ENCODE peak calls at places on chromosomes 5 and 9, in nine cellular contexts. G, E, Z, T, Q, H, J, L and D are unnamed samples.

GRCh38 chr5:53472720-53473510 is 7.5 kb upstream of the FST start:
- DNase-seq in G (no peak), E (no peak), Z (no peak), T (no peak), Q (no peak), H (no peak), J (no peak), L (no peak), D (no peak)

GRCh38 chr5:180437336-180437735 is 56.8 kb upstream of the CNOT6 start:
- DNase-seq in G (no peak), E (no peak), Z (no peak), T (no peak), Q (no peak), H (no peak), J (no peak), L (no peak), D (no peak)

GRCh38 chr9:110575952-110576351 is 3.6 kb downstream of the SVEP1 start:
- DNase-seq in G (no peak), E (no peak), Z (no peak), T (no peak), Q (no peak), H (no peak), J (no peak), L (no peak), D (no peak)

GRCh38 chr9:72977670-72978069 is 24.8 kb upstream of the ALDH1A1 start:
- DNase-seq in G (peak), E (no peak), Z (no peak), T (no peak), Q (no peak), H (no peak), J (no peak), L (peak), D (no peak)

GRCh38 chr5:55519001-55519400 is 15.8 kb downstream of the PLPP1 start:
- DNase-seq in G (no peak), E (no peak), Z (no peak), T (no peak), Q (no peak), H (no peak), J (no peak), L (no peak), D (no peak)

GRCh38 chr5:147661576-147661975 is 121.0 kb downstream of the JAKMIP2 start:
- DNase-seq in G (no peak), E (no peak), Z (no peak), T (no peak), Q (no peak), H (no peak), J (no peak), L (no peak), D (no peak)

GRCh38 chr9:107586493-107586892 is 96.9 kb upstream of the KLF4 start:
- DNase-seq in G (no peak), E (no peak), Z (no peak), T (no peak), Q (no peak), H (no peak), J (no peak), L (no peak), D (no peak)

GRCh38 chr5:177501874-177502678 is 4.7 kb upstream of the PDLIM7 start:
- DNase-seq in G (no peak), E (no peak), Z (no peak), T (no peak), Q (no peak), H (no peak), J (no peak), L (no peak), D (no peak)

GRCh38 chr9:90433398-90433890 is 209.2 kb downstream of the DIRAS2 start:
- DNase-seq in G (peak), E (peak), Z (no peak), T (no peak), Q (no peak), H (no peak), J (no peak), L (no peak), D (no peak)

GRCh38 chr9:72858089-72858912 is 94.6 kb downstream of the ALDH1A1 start:
- DNase-seq in G (peak), E (peak), Z (peak), T (no peak), Q (no peak), H (no peak), J (no peak), L (no peak), D (no peak)

GRCh38 chr5:133818031-133818431 is 150.4 kb downstream of the C5orf15 start:
- DNase-seq in G (peak), E (peak), Z (no peak), T (no peak), Q (peak), H (peak), J (no peak), L (peak), D (peak)

GRCh38 chr5:95261369-95262175 is 23.3 kb downstream of the MCTP1 start:
- DNase-seq in G (peak), E (peak), Z (peak), T (no peak), Q (peak), H (no peak), J (no peak), L (no peak), D (no peak)

GRCh38 chr5:98517967-98518366 is 255.5 kb upstream of the RGMB start:
- DNase-seq in G (no peak), E (no peak), Z (no peak), T (no peak), Q (no peak), H (no peak), J (no peak), L (no peak), D (no peak)

GRCh38 chr9:98892296-98892695 is 51.4 kb upstream of the COL15A1 start:
- DNase-seq in G (no peak), E (no peak), Z (no peak), T (no peak), Q (peak), H (no peak), J (no peak), L (no peak), D (no peak)

GRCh38 chr5:169097374-169097831 is 203.5 kb downstream of the SLIT3 start:
- DNase-seq in G (no peak), E (no peak), Z (no peak), T (no peak), Q (peak), H (no peak), J (no peak), L (no peak), D (no peak)
- H3K27ac ChIP-seq in G (no peak), E (no peak), Z (no peak), T (no peak), Q (no peak), H (peak), J (peak), L (peak), D (no peak)

GRCh38 chr9:125261501-125262216 is at the start of gene GAPVD1:
- DNase-seq in G (peak), E (peak), Z (peak), T (peak), Q (peak), H (peak), J (no peak), L (peak), D (peak)
- TF ChIP-seq POLR2A in G (peak), E (peak), Z (peak), T (peak), Q (peak), H (peak), J (no peak), L (peak), D (no peak)

GRCh38 chr5:169442354-169443248 is 141.0 kb upstream of the SPDL1 start:
- DNase-seq in G (peak), E (no peak), Z (no peak), T (no peak), Q (no peak), H (no peak), J (no peak), L (no peak), D (no peak)
- H3K27ac ChIP-seq in G (peak), E (no peak), Z (no peak), T (peak), Q (no peak), H (peak), J (no peak), L (no peak), D (no peak)

DNA sequence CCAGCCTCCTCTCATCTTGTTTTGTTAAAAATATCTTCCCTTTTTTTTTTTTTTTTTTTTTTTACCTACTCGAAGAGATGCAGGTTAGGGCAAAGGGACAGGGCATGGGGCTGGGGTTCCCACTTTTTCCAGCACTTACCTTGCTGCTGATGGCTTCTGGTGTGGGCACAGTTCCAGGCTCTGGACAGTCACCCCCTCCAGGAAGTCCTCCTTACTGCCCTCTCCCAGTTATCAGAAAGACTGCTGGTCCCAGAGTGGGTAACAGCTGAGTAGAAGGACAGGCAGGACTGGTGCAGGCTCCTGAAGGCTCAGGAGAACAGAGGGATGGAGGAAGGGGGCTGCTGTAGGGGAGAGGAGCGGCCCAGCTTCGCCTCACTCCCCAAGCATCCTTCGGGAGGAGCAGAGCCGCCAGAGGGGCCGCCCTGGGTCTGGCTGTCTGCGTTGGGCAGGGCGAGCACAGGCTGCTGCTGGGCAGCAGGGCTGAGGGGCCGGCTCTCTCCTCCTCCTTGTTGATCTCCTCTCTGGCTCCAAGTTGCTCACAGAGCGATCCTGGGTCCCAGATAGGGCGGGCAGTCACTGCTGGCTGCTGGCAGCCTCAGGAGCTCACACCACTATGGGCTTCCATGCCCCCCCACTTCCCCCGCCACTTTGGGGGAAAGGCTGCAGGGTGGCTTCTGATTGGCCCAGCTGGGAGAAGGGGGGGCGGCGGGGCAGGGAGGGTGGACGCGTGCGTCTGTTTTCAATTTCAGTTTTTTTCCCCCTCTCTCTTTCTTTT is at the start of gene PDGFRB:
- DNase-seq in G (no peak), E (peak), Z (no peak), T (peak), Q (peak), H (peak), J (no peak), L (peak), D (peak)
- TF ChIP-seq POLR2A in G (no peak), E (peak), Z (no peak), T (no peak), Q (peak), H (peak), J (no peak), L (peak), D (peak)